ENCODE peak calls at places on chromosomes 12 and 14, in ten cellular contexts. G is heart left ventricle, A is ovary, E is upper lobe of left lung, D is body of pancreas, F is GM12892, J is transverse colon, I is A549, R is sigmoid colon, V is stomach. Y is an unnamed sample.

GRCh38 chr12:11397366-11397765 is 2.0 kb upstream of the PRB2 start:
- DNase-seq in V (no peak), J (no peak), R (no peak), I (no peak), E (no peak), F (no peak), D (no peak), A (no peak), G (no peak), Y (no peak)

GRCh38 chr12:7460375-7461259 is 16.7 kb upstream of the CD163L1 start:
- DNase-seq in V (peak), J (peak), E (no peak), D (peak), G (no peak), R (no peak), F (no peak), A (no peak), I (peak), Y (peak)

GRCh38 chr14:81176224-81176623 is 44.5 kb downstream of the GTF2A1 start:
- DNase-seq in I (no peak), F (no peak), G (peak), D (peak), V (peak), A (no peak), J (peak), R (peak), E (peak), Y (no peak)

GRCh38 chr14:91360490-91361235 is 57.0 kb downstream of the CCDC88C start:
- DNase-seq in J (no peak), F (no peak), V (no peak), R (no peak), G (no peak), E (no peak), A (no peak), D (no peak), I (no peak), Y (no peak)

GRCh38 chr14:86481105-86481504 is 951.2 kb downstream of the FLRT2 start:
- DNase-seq in I (no peak), E (no peak), F (no peak), V (no peak), J (no peak), G (no peak), D (peak), R (no peak), A (no peak), Y (peak)

GRCh38 chr14:82779301-82779700 is 1245.6 kb upstream of the SEL1L start:
- DNase-seq in R (no peak), E (peak), G (no peak), I (no peak), V (no peak), F (no peak), J (no peak), D (no peak), A (no peak), Y (no peak)

GRCh38 chr12:113862570-113863454 is 103.3 kb downstream of the RBM19 start:
- DNase-seq in G (no peak), V (no peak), D (no peak), E (no peak), R (no peak), J (no peak), F (no peak), A (no peak), I (peak), Y (no peak)

GRCh38 chr14:80787876-80788275 is 153.7 kb downstream of the CEP128 start:
- DNase-seq in I (no peak), G (no peak), V (no peak), R (no peak), D (no peak), F (no peak), J (no peak), A (no peak), E (no peak), Y (no peak)

GRCh38 chr12:90938451-90938850 is 16.5 kb downstream of the CCER1 start:
- DNase-seq in G (no peak), A (no peak), R (no peak), I (peak), V (no peak), J (no peak), E (no peak), F (no peak), D (no peak), Y (no peak)

GRCh38 chr14:68886109-68886434 is 93.0 kb downstream of the ACTN1 start:
- DNase-seq in V (no peak), D (no peak), R (peak), E (no peak), F (no peak), I (no peak), G (no peak), A (no peak), J (no peak), Y (no peak)

GRCh38 chr12:47082963-47083621 is 3.3 kb upstream of the AMIGO2 start:
- DNase-seq in G (no peak), E (peak), F (no peak), I (peak), V (no peak), J (no peak), D (no peak), A (no peak), R (no peak), Y (peak)

GRCh38 chr12:101612162-101612916 is 17.6 kb downstream of the MYBPC1 start:
- DNase-seq in J (no peak), I (no peak), E (no peak), A (no peak), D (no peak), V (no peak), R (no peak), F (no peak), G (no peak), Y (no peak)

GRCh38 chr14:54762296-54762695 is 140.3 kb downstream of the GCH1 start:
- DNase-seq in G (no peak), E (no peak), D (no peak), J (no peak), F (no peak), I (no peak), A (no peak), V (no peak), R (no peak), Y (no peak)

GRCh38 chr12:80937391-80938238 is at the start of gene LIN7A:
- DNase-seq in F (peak), G (peak), I (peak), A (peak), J (peak), D (peak), V (peak), R (peak), E (peak), Y (no peak)

GRCh38 chr12:80936353-80936641 is 1.4 kb downstream of the LIN7A start:
- DNase-seq in V (no peak), D (no peak), R (peak), E (no peak), I (no peak), G (no peak), F (no peak), J (no peak), A (no peak), Y (no peak)

GRCh38 chr12:80938397-80938796 is 663 bp upstream of the LIN7A start:
- DNase-seq in J (no peak), A (no peak), I (no peak), E (no peak), G (no peak), D (no peak), F (no peak), R (no peak), V (no peak), Y (no peak)

GRCh38 chr12:80935076-80935475 is 2.7 kb downstream of the LIN7A start:
- DNase-seq in F (no peak), R (no peak), V (no peak), A (no peak), J (no peak), G (no peak), I (no peak), D (no peak), E (no peak), Y (no peak)

DNA sequence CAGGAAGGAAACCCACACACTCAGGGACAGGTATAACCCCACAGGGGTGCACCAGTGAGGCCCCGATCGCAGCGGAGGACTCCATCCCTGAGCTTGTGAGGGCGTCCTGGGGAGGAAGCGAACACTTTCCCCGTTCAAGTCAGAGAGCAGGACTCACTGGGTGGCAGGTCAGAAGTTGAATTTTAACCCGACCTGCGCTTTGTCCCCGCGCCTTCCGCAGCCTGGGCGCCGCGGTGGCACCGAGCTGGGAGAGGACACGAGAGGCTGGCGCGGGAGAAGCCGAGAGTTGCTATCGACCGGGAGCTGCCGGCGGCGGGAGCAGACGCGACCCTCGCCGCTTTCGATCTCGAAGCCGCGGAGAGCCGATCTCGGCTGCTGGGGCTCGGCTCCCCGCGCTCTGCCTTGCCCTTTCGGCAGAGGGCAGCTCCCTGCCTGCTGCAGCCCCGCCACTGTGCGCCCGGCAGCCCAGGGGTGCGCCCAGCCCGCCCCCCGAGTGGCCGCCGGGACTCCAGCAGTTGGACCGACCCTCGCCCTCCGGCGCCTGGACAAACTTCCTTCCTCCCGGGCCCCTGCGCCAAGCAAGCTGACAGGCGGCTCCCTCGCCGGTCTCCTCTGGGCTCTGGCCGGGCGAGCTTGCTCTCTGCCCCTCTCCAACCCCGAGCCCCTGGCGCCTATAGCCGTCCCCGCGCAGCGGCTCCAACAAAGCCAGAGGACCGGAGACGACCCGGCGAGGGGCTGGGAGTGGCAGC is 918 bp downstream of the LIN7A start:
- DNase-seq in I (peak), J (peak), E (peak), V (peak), R (peak), A (peak), D (peak), F (peak), G (peak), Y (no peak)
- TF ChIP-seq POLR2A in I (no peak), J (no peak), E (no peak), V (no peak), R (no peak), A (no peak), D (peak), F (no peak), G (no peak), Y (no peak)

DNA sequence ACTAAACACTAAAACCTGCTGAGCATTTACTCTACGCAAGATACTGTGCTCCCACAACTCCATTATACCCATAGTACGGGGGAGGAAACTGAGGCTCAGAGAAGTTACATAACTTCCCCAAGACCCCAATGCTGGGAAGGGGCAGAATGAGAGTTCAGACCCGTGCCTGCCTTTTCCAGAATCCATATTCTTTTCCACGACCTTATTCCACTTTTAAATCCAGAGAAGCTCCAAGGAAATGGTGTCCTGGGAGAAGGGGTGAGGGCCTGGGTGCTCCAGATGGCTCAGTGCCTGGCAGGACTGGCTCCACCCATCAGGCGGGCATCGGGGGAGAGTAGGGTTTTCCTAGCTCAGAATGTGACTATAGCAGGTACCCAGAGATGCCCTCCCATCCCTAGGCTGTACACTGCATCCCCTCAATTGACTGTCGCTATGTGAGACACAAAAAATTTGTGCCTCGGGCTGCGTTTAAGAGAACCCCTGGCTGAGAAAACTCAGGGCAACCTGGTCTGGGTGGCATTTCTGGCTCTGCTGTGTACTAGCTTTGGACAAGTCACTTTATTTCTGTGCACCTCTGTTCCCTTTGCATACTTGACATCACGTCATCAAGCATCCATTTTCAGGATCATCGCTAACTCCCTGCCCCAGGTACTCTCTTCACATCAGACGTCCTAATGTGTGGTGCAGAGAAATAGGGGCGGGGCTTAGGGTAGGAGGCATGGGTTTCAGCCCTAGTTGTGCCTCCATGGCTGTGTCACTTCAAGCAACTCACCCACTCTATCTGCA is 11.6 kb upstream of the IQSEC3 start:
- DNase-seq in I (no peak), F (no peak), J (no peak), A (no peak), V (no peak), E (no peak), G (no peak), D (no peak), R (no peak), Y (no peak)
- TF ChIP-seq POLR2A in I (no peak), F (no peak), J (no peak), A (no peak), V (no peak), E (no peak), G (no peak), D (no peak), R (no peak), Y (no peak)

DNA sequence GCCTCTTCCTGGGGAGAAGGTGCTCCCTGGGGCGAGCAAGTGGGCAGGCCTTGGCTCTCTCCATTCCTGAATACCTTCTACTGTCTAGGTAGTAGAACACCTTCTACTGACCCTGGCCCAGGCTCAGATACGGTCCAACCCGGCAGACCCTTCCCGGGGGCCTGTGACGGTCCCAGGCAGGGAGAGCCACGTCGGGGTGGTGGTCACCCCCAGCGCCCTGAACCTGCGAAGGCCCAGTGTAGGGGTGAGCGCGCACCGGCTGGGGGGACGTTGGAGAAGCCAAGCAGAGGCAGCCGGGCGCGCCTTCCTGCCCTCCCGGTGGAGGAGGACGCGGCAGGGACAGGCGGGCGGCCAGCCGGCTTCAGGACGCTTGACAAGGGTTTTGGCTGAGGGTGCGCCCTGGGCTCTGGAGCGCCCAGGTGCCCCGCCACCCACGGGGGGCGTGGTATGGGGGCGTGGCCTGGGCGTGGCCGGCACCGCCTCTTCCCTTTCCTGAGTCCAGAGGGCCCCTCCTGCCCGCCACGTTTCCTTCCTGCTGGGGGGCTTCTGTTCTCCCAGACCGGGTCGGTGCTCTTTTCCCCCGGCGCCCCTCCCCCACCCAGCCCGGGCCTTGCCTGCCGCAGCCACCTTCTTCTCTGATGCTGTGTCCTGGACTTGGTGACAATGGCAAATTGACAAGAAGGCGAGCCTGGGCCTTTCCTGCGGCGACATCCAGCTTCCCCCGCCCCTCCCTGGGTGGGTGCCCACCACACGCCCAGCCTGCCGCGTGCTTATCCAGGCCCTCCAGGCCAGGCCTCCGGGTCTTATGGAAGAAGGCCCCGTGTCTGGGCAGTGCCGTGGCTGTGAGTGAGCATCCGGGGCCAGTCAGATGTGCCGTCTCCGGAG is 24.5 kb upstream of the PPP1R13B start:
- DNase-seq in G (peak), E (peak), V (peak), F (peak), I (no peak), D (peak), R (no peak), A (no peak), J (peak), Y (peak)
- TF ChIP-seq POLR2A in G (peak), E (no peak), V (no peak), F (no peak), I (no peak), D (peak), R (no peak), A (no peak), J (peak), Y (no peak)

DNA sequence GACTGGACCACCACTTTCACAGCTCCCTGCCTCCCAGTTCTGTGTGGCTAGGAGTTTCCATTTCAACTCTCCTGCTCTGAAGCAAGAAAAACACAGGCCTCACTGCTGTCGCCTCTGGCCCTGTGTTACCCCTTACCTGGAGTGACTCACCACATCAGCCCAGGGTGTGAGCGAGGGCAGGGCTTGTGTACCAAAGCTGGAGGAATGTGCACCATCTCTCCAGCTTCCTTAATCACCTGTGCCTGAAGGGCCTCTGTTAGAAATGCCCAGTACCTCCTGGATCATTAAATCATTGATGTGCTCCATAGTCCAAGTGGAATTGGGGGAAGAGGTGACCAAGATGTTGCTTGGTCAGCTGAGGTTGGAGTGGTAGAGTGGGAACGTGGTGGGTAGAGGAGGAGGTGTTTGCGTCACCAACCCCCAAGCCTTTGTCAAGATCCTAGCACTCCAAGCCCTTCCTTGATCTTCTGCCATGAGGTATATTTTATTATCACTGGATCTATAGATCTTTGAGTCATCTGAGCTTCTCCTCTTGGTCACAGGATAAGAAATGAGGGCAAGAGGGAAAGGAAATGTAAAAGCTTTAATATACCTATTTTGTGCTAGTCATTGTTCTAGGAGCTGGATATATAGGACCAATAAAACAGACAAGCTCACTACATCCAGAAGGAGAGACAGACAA is 51.3 kb downstream of the SSPN start:
- DNase-seq in R (no peak), V (peak), J (peak), A (no peak), F (no peak), E (peak), D (no peak), I (no peak), G (no peak), Y (no peak)
- TF ChIP-seq POLR2A in R (no peak), V (no peak), J (no peak), A (no peak), F (no peak), E (no peak), D (no peak), I (no peak), G (no peak), Y (no peak)

GRCh38 chr12:65840793-65841670 is 16.7 kb downstream of the HMGA2 start:
- DNase-seq in A (no peak), V (no peak), E (no peak), D (no peak), R (no peak), G (no peak), I (no peak), J (no peak), F (no peak), Y (no peak)
- TF ChIP-seq POLR2A in A (no peak), V (no peak), E (no peak), D (no peak), R (no peak), G (no peak), I (no peak), J (no peak), F (no peak), Y (no peak)

DNA sequence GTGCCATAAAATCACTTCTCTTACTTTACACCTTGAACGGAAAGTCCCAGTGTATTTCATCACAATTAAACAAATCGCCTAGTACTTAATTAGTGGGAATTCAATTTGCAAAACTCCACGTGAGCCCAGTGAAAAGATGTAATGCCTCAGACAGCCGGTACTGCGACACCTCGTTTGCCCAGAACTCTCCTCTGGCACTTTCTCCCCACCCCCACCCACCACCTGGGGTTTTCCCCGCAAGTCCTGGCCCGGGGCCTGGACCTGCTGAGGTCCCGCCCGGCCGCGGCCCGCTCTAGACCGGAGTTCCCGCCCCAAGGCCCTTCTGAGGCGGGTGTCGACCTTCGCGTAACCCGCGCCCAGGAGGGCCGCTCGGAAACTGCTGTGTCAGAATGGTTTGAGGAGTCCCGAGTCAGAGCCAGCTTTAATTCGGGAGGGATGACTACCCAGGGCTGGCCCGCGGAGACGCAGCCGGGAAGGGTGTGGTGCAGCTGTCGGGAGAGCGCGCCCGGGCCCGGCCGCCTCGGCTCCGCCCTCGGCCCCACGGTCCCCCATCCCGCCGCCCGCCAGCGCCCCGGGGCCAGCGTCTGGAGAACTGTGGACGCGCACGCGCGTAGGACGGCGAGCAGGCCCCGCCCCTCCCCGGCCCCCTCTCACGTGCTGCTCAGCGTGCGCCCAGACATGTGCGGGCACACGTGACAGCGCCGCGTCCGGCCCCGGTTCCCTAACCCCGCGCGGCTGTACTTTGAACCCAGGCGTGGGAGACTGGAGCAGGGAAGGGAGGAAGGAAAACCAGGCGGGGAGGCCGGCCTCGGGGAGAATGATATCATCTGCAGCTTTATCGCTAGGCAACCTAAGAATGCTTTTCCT is 10.8 kb downstream of the BHLHE41 start:
- DNase-seq in F (peak), R (peak), E (peak), A (peak), G (peak), V (peak), D (peak), J (peak), I (peak), Y (peak)
- TF ChIP-seq POLR2A in F (peak), R (peak), E (no peak), A (peak), G (peak), V (no peak), D (peak), J (peak), I (peak), Y (peak)

DNA sequence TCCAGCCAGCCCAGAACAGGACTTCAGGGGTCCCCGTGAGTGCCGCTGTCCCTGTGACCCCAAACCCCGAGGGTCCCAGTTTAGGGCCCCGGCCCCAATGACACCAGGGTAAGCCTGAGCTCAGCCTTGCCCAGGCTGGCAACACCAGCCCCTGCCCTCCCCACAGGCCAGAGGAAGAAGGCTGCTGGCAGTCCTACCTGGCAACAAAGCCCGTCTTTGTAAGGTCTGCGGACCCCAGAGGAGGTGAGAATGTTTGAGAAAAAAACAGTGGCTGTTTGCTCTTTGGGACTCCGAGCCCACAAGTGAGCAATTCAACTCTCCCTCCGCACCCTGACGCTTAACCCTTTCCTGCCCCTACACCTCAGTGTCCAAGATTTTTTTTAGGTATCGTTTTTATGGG is 1.7 kb downstream of the CDK2AP1 start:
- DNase-seq in R (no peak), D (peak), G (no peak), J (no peak), A (no peak), E (no peak), V (no peak), I (no peak), F (no peak), Y (no peak)
- TF ChIP-seq POLR2A in R (no peak), D (no peak), G (no peak), J (no peak), A (no peak), E (no peak), V (no peak), I (no peak), F (no peak), Y (no peak)

GRCh38 chr14:29042546-29042945 is 276.0 kb downstream of the FOXG1 start:
- DNase-seq in V (no peak), A (no peak), J (no peak), F (no peak), G (no peak), E (no peak), D (no peak), I (no peak), R (no peak), Y (no peak)
- TF ChIP-seq POLR2A in V (no peak), A (no peak), J (no peak), F (no peak), G (no peak), E (no peak), D (no peak), I (no peak), R (no peak), Y (no peak)

Y was measured in erythroblast.